ENCODE peak calls at places on chromosomes 2 and 18, in seven cellular contexts. One of them, this sample, is unnamed.

GRCh38 chr2:122643725-122644329 is 888.4 kb downstream of the TSN start:
- DNase-seq in iris pigment epithelial cell: peak; percentile 80
- DNase-seq in HS-5: peak; percentile 90
- DNase-seq in substantia nigra: no peak
- DNase-seq in pancreas: no peak
- DNase-seq in NCI-H1694 treated with DMSO at 0.1 percent for 48 hours: peak; percentile 75
- DNase-seq in lower lobe of right lung: no peak
- DNase-seq in this sample: peak; percentile 76

GRCh38 chr2:105937498-105937897 is 192.8 kb downstream of the NCK2 start:
- DNase-seq in pancreas: no peak
- DNase-seq in substantia nigra: no peak
- DNase-seq in NCI-H1694 treated with DMSO at 0.1 percent for 48 hours: no peak
- DNase-seq in iris pigment epithelial cell: no peak
- DNase-seq in HS-5: no peak
- DNase-seq in lower lobe of right lung: no peak
- DNase-seq in this sample: no peak

GRCh38 chr2:181052523-181052891 is 72.1 kb downstream of the UBE2E3 start:
- DNase-seq in HS-5: no peak
- DNase-seq in NCI-H1694 treated with DMSO at 0.1 percent for 48 hours: no peak
- DNase-seq in pancreas: no peak
- DNase-seq in lower lobe of right lung: no peak
- DNase-seq in iris pigment epithelial cell: no peak
- DNase-seq in substantia nigra: no peak
- DNase-seq in this sample: no peak

GRCh38 chr18:77208969-77209368 is 40.7 kb upstream of the GALR1 start:
- DNase-seq in HS-5: no peak
- DNase-seq in iris pigment epithelial cell: peak; percentile 74
- DNase-seq in pancreas: no peak
- DNase-seq in substantia nigra: no peak
- DNase-seq in lower lobe of right lung: no peak
- DNase-seq in NCI-H1694 treated with DMSO at 0.1 percent for 48 hours: no peak
- DNase-seq in this sample: peak; percentile 12

GRCh38 chr2:232113821-232114220 is 152.3 kb downstream of the DIS3L2 start:
- DNase-seq in lower lobe of right lung: no peak
- DNase-seq in iris pigment epithelial cell: peak; percentile 53
- DNase-seq in substantia nigra: no peak
- DNase-seq in HS-5: no peak
- DNase-seq in NCI-H1694 treated with DMSO at 0.1 percent for 48 hours: no peak
- DNase-seq in pancreas: no peak
- DNase-seq in this sample: no peak

GRCh38 chr2:46816151-46816845 is 99.3 kb downstream of the MCFD2 start:
- DNase-seq in pancreas: no peak
- DNase-seq in substantia nigra: no peak
- DNase-seq in NCI-H1694 treated with DMSO at 0.1 percent for 48 hours: no peak
- DNase-seq in iris pigment epithelial cell: no peak
- DNase-seq in lower lobe of right lung: no peak
- DNase-seq in HS-5: no peak
- DNase-seq in this sample: no peak

GRCh38 chr2:17851731-17852585 is 26.5 kb upstream of the KCNS3 start:
- DNase-seq in iris pigment epithelial cell: peak; percentile 67
- DNase-seq in HS-5: peak; percentile 53
- DNase-seq in lower lobe of right lung: peak; percentile 53
- DNase-seq in substantia nigra: peak; percentile 3
- DNase-seq in pancreas: no peak
- DNase-seq in NCI-H1694 treated with DMSO at 0.1 percent for 48 hours: peak; percentile 89
- DNase-seq in this sample: peak; percentile 72

GRCh38 chr18:11937874-11938478 is 29.9 kb upstream of the MPPE1 start:
- DNase-seq in substantia nigra: no peak
- DNase-seq in NCI-H1694 treated with DMSO at 0.1 percent for 48 hours: peak; percentile 32
- DNase-seq in lower lobe of right lung: peak; percentile 77
- DNase-seq in iris pigment epithelial cell: peak; percentile 60
- DNase-seq in HS-5: no peak
- DNase-seq in pancreas: peak; percentile 76
- DNase-seq in this sample: peak; percentile 58

GRCh38 chr2:148044322-148044721 is 23.4 kb downstream of the MBD5 start:
- DNase-seq in NCI-H1694 treated with DMSO at 0.1 percent for 48 hours: no peak
- DNase-seq in substantia nigra: no peak
- DNase-seq in lower lobe of right lung: no peak
- DNase-seq in pancreas: no peak
- DNase-seq in iris pigment epithelial cell: no peak
- DNase-seq in HS-5: no peak
- DNase-seq in this sample: no peak

GRCh38 chr2:28338754-28339325 is 53.8 kb upstream of the FOSL2 start:
- DNase-seq in NCI-H1694 treated with DMSO at 0.1 percent for 48 hours: no peak
- DNase-seq in substantia nigra: no peak
- DNase-seq in HS-5: no peak
- DNase-seq in pancreas: no peak
- DNase-seq in iris pigment epithelial cell: no peak
- DNase-seq in lower lobe of right lung: no peak
- DNase-seq in this sample: no peak

GRCh38 chr18:713135-713490 is 683 bp upstream of the ENOSF1 start:
- DNase-seq in substantia nigra: no peak
- DNase-seq in NCI-H1694 treated with DMSO at 0.1 percent for 48 hours: no peak
- DNase-seq in lower lobe of right lung: no peak
- DNase-seq in pancreas: no peak
- DNase-seq in iris pigment epithelial cell: no peak
- DNase-seq in HS-5: no peak
- DNase-seq in this sample: no peak

GRCh38 chr2:55961318-55961911 is 37.8 kb upstream of the EFEMP1 start:
- DNase-seq in iris pigment epithelial cell: peak; percentile 81
- DNase-seq in NCI-H1694 treated with DMSO at 0.1 percent for 48 hours: peak; percentile 26
- DNase-seq in pancreas: no peak
- DNase-seq in substantia nigra: no peak
- DNase-seq in HS-5: no peak
- DNase-seq in lower lobe of right lung: no peak
- DNase-seq in this sample: peak; percentile 63

GRCh38 chr2:69988086-69988635 is 26.7 kb upstream of the ASPRV1 start:
- DNase-seq in NCI-H1694 treated with DMSO at 0.1 percent for 48 hours: no peak
- DNase-seq in substantia nigra: no peak
- DNase-seq in HS-5: no peak
- DNase-seq in lower lobe of right lung: no peak
- DNase-seq in pancreas: no peak
- DNase-seq in iris pigment epithelial cell: no peak
- DNase-seq in this sample: no peak

GRCh38 chr2:206774871-206775270 is 9.5 kb downstream of the FASTKD2 start:
- DNase-seq in iris pigment epithelial cell: no peak
- DNase-seq in lower lobe of right lung: no peak
- DNase-seq in substantia nigra: no peak
- DNase-seq in pancreas: no peak
- DNase-seq in NCI-H1694 treated with DMSO at 0.1 percent for 48 hours: no peak
- DNase-seq in HS-5: no peak
- DNase-seq in this sample: no peak

GRCh38 chr2:239464166-239465016 is 63.6 kb upstream of the HDAC4 start:
- DNase-seq in HS-5: no peak
- DNase-seq in substantia nigra: no peak
- DNase-seq in pancreas: no peak
- DNase-seq in NCI-H1694 treated with DMSO at 0.1 percent for 48 hours: no peak
- DNase-seq in iris pigment epithelial cell: no peak
- DNase-seq in lower lobe of right lung: no peak
- DNase-seq in this sample: no peak

GRCh38 chr2:239832995-239833727 is 192.0 kb downstream of the NDUFA10 start:
- DNase-seq in lower lobe of right lung: no peak
- DNase-seq in pancreas: no peak
- DNase-seq in substantia nigra: no peak
- DNase-seq in iris pigment epithelial cell: no peak
- DNase-seq in NCI-H1694 treated with DMSO at 0.1 percent for 48 hours: no peak
- DNase-seq in HS-5: no peak
- DNase-seq in this sample: no peak

GRCh38 chr2:241764272-241765241 is 12.1 kb upstream of the GAL3ST2 start:
- DNase-seq in HS-5: no peak
- DNase-seq in NCI-H1694 treated with DMSO at 0.1 percent for 48 hours: no peak
- DNase-seq in substantia nigra: no peak
- DNase-seq in lower lobe of right lung: no peak
- DNase-seq in pancreas: peak; percentile 61
- DNase-seq in iris pigment epithelial cell: peak; percentile 9
- DNase-seq in this sample: no peak

GRCh38 chr2:108626993-108627392 is 92.3 kb upstream of the RANBP2 start:
- DNase-seq in iris pigment epithelial cell: no peak
- DNase-seq in HS-5: no peak
- DNase-seq in NCI-H1694 treated with DMSO at 0.1 percent for 48 hours: no peak
- DNase-seq in substantia nigra: no peak
- DNase-seq in lower lobe of right lung: no peak
- DNase-seq in pancreas: no peak
- DNase-seq in this sample: no peak

GRCh38 chr2:45610281-45611019 is 617 bp downstream of the SRBD1 start:
- DNase-seq in iris pigment epithelial cell: peak; percentile 48
- DNase-seq in pancreas: peak; percentile 49
- DNase-seq in HS-5: peak; percentile 39
- DNase-seq in substantia nigra: no peak
- DNase-seq in lower lobe of right lung: peak; percentile 56
- DNase-seq in NCI-H1694 treated with DMSO at 0.1 percent for 48 hours: peak; percentile 73
- DNase-seq in this sample: peak; percentile 56

GRCh38 chr18:39701839-39702238 is 2136.2 kb upstream of the CELF4 start:
- DNase-seq in pancreas: no peak
- DNase-seq in NCI-H1694 treated with DMSO at 0.1 percent for 48 hours: no peak
- DNase-seq in iris pigment epithelial cell: peak; percentile 67
- DNase-seq in substantia nigra: no peak
- DNase-seq in HS-5: peak; percentile 3
- DNase-seq in lower lobe of right lung: no peak
- DNase-seq in this sample: no peak

GRCh38 chr2:149921911-149922616 is 334.5 kb upstream of the MMADHC start:
- DNase-seq in HS-5: no peak
- DNase-seq in substantia nigra: no peak
- DNase-seq in iris pigment epithelial cell: no peak
- DNase-seq in NCI-H1694 treated with DMSO at 0.1 percent for 48 hours: no peak
- DNase-seq in lower lobe of right lung: no peak
- DNase-seq in pancreas: no peak
- DNase-seq in this sample: no peak

GRCh38 chr18:67733094-67733493 is 216.6 kb upstream of the DSEL start:
- DNase-seq in iris pigment epithelial cell: peak; percentile 94
- DNase-seq in lower lobe of right lung: no peak
- DNase-seq in HS-5: peak; percentile 36
- DNase-seq in pancreas: no peak
- DNase-seq in NCI-H1694 treated with DMSO at 0.1 percent for 48 hours: no peak
- DNase-seq in substantia nigra: no peak
- DNase-seq in this sample: peak; percentile 70

GRCh38 chr2:51263921-51264320 is 232.0 kb upstream of the NRXN1 start:
- DNase-seq in HS-5: no peak
- DNase-seq in iris pigment epithelial cell: no peak
- DNase-seq in substantia nigra: no peak
- DNase-seq in lower lobe of right lung: no peak
- DNase-seq in pancreas: no peak
- DNase-seq in NCI-H1694 treated with DMSO at 0.1 percent for 48 hours: no peak
- DNase-seq in this sample: no peak

GRCh38 chr2:223647258-223647952 is 45.2 kb upstream of the SCG2 start:
- DNase-seq in lower lobe of right lung: no peak
- DNase-seq in NCI-H1694 treated with DMSO at 0.1 percent for 48 hours: no peak
- DNase-seq in substantia nigra: no peak
- DNase-seq in pancreas: no peak
- DNase-seq in HS-5: no peak
- DNase-seq in iris pigment epithelial cell: no peak
- DNase-seq in this sample: no peak

GRCh38 chr2:204529795-204530463 is 15.3 kb upstream of the PARD3B start:
- DNase-seq in iris pigment epithelial cell: no peak
- DNase-seq in lower lobe of right lung: no peak
- DNase-seq in HS-5: no peak
- DNase-seq in substantia nigra: no peak
- DNase-seq in NCI-H1694 treated with DMSO at 0.1 percent for 48 hours: no peak
- DNase-seq in pancreas: no peak
- DNase-seq in this sample: no peak

GRCh38 chr2:50143822-50144575 is 887.9 kb downstream of the NRXN1 start:
- DNase-seq in substantia nigra: no peak
- DNase-seq in HS-5: peak; percentile 41
- DNase-seq in lower lobe of right lung: no peak
- DNase-seq in iris pigment epithelial cell: peak; percentile 36
- DNase-seq in NCI-H1694 treated with DMSO at 0.1 percent for 48 hours: peak; percentile 87
- DNase-seq in pancreas: no peak
- DNase-seq in this sample: peak; percentile 44

GRCh38 chr18:62802523-62802922 is 87.2 kb downstream of the PHLPP1 start:
- DNase-seq in lower lobe of right lung: no peak
- DNase-seq in pancreas: no peak
- DNase-seq in HS-5: no peak
- DNase-seq in iris pigment epithelial cell: no peak
- DNase-seq in NCI-H1694 treated with DMSO at 0.1 percent for 48 hours: no peak
- DNase-seq in substantia nigra: no peak
- DNase-seq in this sample: no peak

GRCh38 chr2:67565761-67566160 is 168.6 kb downstream of the ETAA1 start:
- DNase-seq in NCI-H1694 treated with DMSO at 0.1 percent for 48 hours: no peak
- DNase-seq in HS-5: no peak
- DNase-seq in iris pigment epithelial cell: peak; percentile 95
- DNase-seq in substantia nigra: no peak
- DNase-seq in lower lobe of right lung: no peak
- DNase-seq in pancreas: no peak
- DNase-seq in this sample: peak; percentile 61

GRCh38 chr2:7725132-7725849 is 808.1 kb downstream of the RNF144A start:
- DNase-seq in iris pigment epithelial cell: no peak
- DNase-seq in pancreas: no peak
- DNase-seq in substantia nigra: no peak
- DNase-seq in HS-5: no peak
- DNase-seq in lower lobe of right lung: no peak
- DNase-seq in NCI-H1694 treated with DMSO at 0.1 percent for 48 hours: peak; percentile 45
- DNase-seq in this sample: peak; percentile 39

GRCh38 chr18:49899647-49900330 is 86.5 kb upstream of the ACAA2 start:
- DNase-seq in HS-5: no peak
- DNase-seq in pancreas: no peak
- DNase-seq in substantia nigra: no peak
- DNase-seq in iris pigment epithelial cell: no peak
- DNase-seq in lower lobe of right lung: no peak
- DNase-seq in NCI-H1694 treated with DMSO at 0.1 percent for 48 hours: peak; percentile 40
- DNase-seq in this sample: no peak

GRCh38 chr2:10911291-10912075 is at the start of gene KCNF1:
- DNase-seq in substantia nigra: no peak
- DNase-seq in pancreas: no peak
- DNase-seq in iris pigment epithelial cell: peak; percentile 36
- DNase-seq in NCI-H1694 treated with DMSO at 0.1 percent for 48 hours: peak; percentile 90
- DNase-seq in lower lobe of right lung: no peak
- DNase-seq in HS-5: no peak
- DNase-seq in this sample: peak; percentile 47

GRCh38 chr2:61017003-61017555 is 441 bp upstream of the PEX13 start:
- DNase-seq in HS-5: peak; percentile 80
- DNase-seq in substantia nigra: peak; percentile 70
- DNase-seq in lower lobe of right lung: peak; percentile 79
- DNase-seq in iris pigment epithelial cell: peak; percentile 75
- DNase-seq in pancreas: peak; percentile 64
- DNase-seq in NCI-H1694 treated with DMSO at 0.1 percent for 48 hours: peak; percentile 92
- DNase-seq in this sample: peak; percentile 60

This sample was measured in AG10803.